ENCODE peak calls at places on chromosomes 7 and 10, in five cellular contexts. One of them, this sample, is unnamed.
A peak's percentile ranks its signal among the peaks of the same experiment; 100 is the strongest.

GRCh38 chr10:127715782-127716378 is 21.1 kb upstream of the FOXI2 start:
- DNase-seq in GM12878: no peak
- DNase-seq in HEK293T: no peak
- DNase-seq in K562: no peak
- DNase-seq in HepG2: peak; percentile 39
- DNase-seq in this sample: peak; percentile 32

GRCh38 chr7:101563933-101564777 is 64.9 kb downstream of the MYL10 start:
- DNase-seq in GM12878: no peak
- DNase-seq in HEK293T: no peak
- DNase-seq in K562: peak; percentile 7
- DNase-seq in HepG2: no peak
- DNase-seq in this sample: no peak

GRCh38 chr7:98027342-98028033 is 37.5 kb upstream of the OCM2 start:
- DNase-seq in GM12878: no peak
- DNase-seq in HEK293T: no peak
- DNase-seq in K562: no peak
- DNase-seq in HepG2: peak; percentile 39
- DNase-seq in this sample: no peak

GRCh38 chr7:23093111-23093510 is 12.5 kb upstream of the KLHL7 start:
- DNase-seq in GM12878: no peak
- DNase-seq in HEK293T: no peak
- DNase-seq in K562: no peak
- DNase-seq in HepG2: no peak
- DNase-seq in this sample: no peak

GRCh38 chr7:123553159-123553558 is 4.5 kb downstream of the NDUFA5 start:
- DNase-seq in GM12878: no peak
- DNase-seq in HEK293T: no peak
- DNase-seq in K562: no peak
- DNase-seq in HepG2: no peak
- DNase-seq in this sample: no peak

GRCh38 chr7:68166525-68166924 is 1169.9 kb downstream of the TYW1 start:
- DNase-seq in GM12878: no peak
- DNase-seq in HEK293T: no peak
- DNase-seq in K562: no peak
- DNase-seq in HepG2: no peak
- DNase-seq in this sample: peak; percentile 87

GRCh38 chr10:76303682-76304316 is 872.4 kb downstream of the LRMDA start:
- DNase-seq in GM12878: no peak
- DNase-seq in HEK293T: peak; percentile 81
- DNase-seq in K562: no peak
- DNase-seq in HepG2: peak; percentile 81
- DNase-seq in this sample: peak; percentile 70

GRCh38 chr7:74305987-74306736 is 17.0 kb downstream of the CLIP2 start:
- DNase-seq in GM12878: no peak
- DNase-seq in HEK293T: no peak
- DNase-seq in K562: no peak
- DNase-seq in HepG2: no peak
- DNase-seq in this sample: peak; percentile 48

GRCh38 chr10:3776796-3777571 is 8.0 kb downstream of the KLF6 start:
- DNase-seq in GM12878: no peak
- DNase-seq in HEK293T: no peak
- DNase-seq in K562: no peak
- DNase-seq in HepG2: peak; percentile 58
- DNase-seq in this sample: no peak

GRCh38 chr10:28996947-28997551 is 291.8 kb upstream of the LYZL1 start:
- DNase-seq in GM12878: no peak
- DNase-seq in HEK293T: no peak
- DNase-seq in K562: no peak
- DNase-seq in HepG2: peak; percentile 68
- DNase-seq in this sample: no peak

GRCh38 chr7:114819629-114820362 is 102.1 kb upstream of the MDFIC start:
- DNase-seq in GM12878: no peak
- DNase-seq in HEK293T: no peak
- DNase-seq in K562: no peak
- DNase-seq in HepG2: peak; percentile 4
- DNase-seq in this sample: no peak

GRCh38 chr10:116765549-116766162 is 23.3 kb upstream of the HSPA12A start:
- DNase-seq in GM12878: no peak
- DNase-seq in HEK293T: peak; percentile 73
- DNase-seq in K562: peak; percentile 56
- DNase-seq in HepG2: no peak
- DNase-seq in this sample: no peak

GRCh38 chr7:421056-421991 is 98.3 kb downstream of the PDGFA start:
- DNase-seq in GM12878: no peak
- DNase-seq in HEK293T: no peak
- DNase-seq in K562: no peak
- DNase-seq in HepG2: no peak
- DNase-seq in this sample: no peak

GRCh38 chr10:19629559-19629958 is 186.7 kb upstream of the PLXDC2 start:
- DNase-seq in GM12878: no peak
- DNase-seq in HEK293T: peak; percentile 19
- DNase-seq in K562: no peak
- DNase-seq in HepG2: no peak
- DNase-seq in this sample: no peak

GRCh38 chr7:158289761-158290523 is 297.7 kb downstream of the PTPRN2 start:
- DNase-seq in GM12878: no peak
- DNase-seq in HEK293T: no peak
- DNase-seq in K562: no peak
- DNase-seq in HepG2: no peak
- DNase-seq in this sample: no peak

GRCh38 chr10:995559-995926 is 7.3 kb downstream of the GTPBP4 start:
- DNase-seq in GM12878: no peak
- DNase-seq in HEK293T: no peak
- DNase-seq in K562: no peak
- DNase-seq in HepG2: no peak
- DNase-seq in this sample: no peak

GRCh38 chr10:129328531-129328930 is 138.5 kb upstream of the MGMT start:
- DNase-seq in GM12878: no peak
- DNase-seq in HEK293T: no peak
- DNase-seq in K562: no peak
- DNase-seq in HepG2: no peak
- DNase-seq in this sample: no peak

GRCh38 chr7:947391-948210 is 6.9 kb downstream of the ADAP1 start:
- DNase-seq in GM12878: no peak
- DNase-seq in HEK293T: no peak
- DNase-seq in K562: no peak
- DNase-seq in HepG2: no peak
- DNase-seq in this sample: peak; percentile 38

GRCh38 chr7:103640031-103640779 is 194.2 kb upstream of the SLC26A5 start:
- DNase-seq in GM12878: no peak
- DNase-seq in HEK293T: no peak
- DNase-seq in K562: no peak
- DNase-seq in HepG2: no peak
- DNase-seq in this sample: no peak

GRCh38 chr10:35780970-35781642 is 139.0 kb upstream of the FZD8 start:
- DNase-seq in GM12878: no peak
- DNase-seq in HEK293T: no peak
- DNase-seq in K562: no peak
- DNase-seq in HepG2: no peak
- DNase-seq in this sample: no peak

GRCh38 chr7:80199072-80199471 is 64.4 kb downstream of the GNAI1 start:
- DNase-seq in GM12878: no peak
- DNase-seq in HEK293T: no peak
- DNase-seq in K562: no peak
- DNase-seq in HepG2: no peak
- DNase-seq in this sample: no peak

GRCh38 chr7:156725074-156725473 is 84.5 kb downstream of the RNF32 start:
- DNase-seq in GM12878: no peak
- DNase-seq in HEK293T: no peak
- DNase-seq in K562: no peak
- DNase-seq in HepG2: no peak
- DNase-seq in this sample: no peak

GRCh38 chr7:32881074-32881982 is 10.2 kb downstream of the KBTBD2 start:
- DNase-seq in GM12878: no peak
- DNase-seq in HEK293T: no peak
- DNase-seq in K562: no peak
- DNase-seq in HepG2: no peak
- DNase-seq in this sample: no peak

GRCh38 chr10:75772153-75772887 is 340.9 kb downstream of the LRMDA start:
- DNase-seq in GM12878: no peak
- DNase-seq in HEK293T: no peak
- DNase-seq in K562: no peak
- DNase-seq in HepG2: no peak
- DNase-seq in this sample: no peak

GRCh38 chr7:73892003-73892975 is 31.3 kb downstream of the TMEM270 start:
- DNase-seq in GM12878: no peak
- DNase-seq in HEK293T: no peak
- DNase-seq in K562: no peak
- DNase-seq in HepG2: no peak
- DNase-seq in this sample: no peak

GRCh38 chr7:34900891-34901493 is 136.3 kb downstream of the DPY19L1 start:
- DNase-seq in GM12878: no peak
- DNase-seq in HEK293T: peak; percentile 30
- DNase-seq in K562: peak; percentile 44
- DNase-seq in HepG2: peak; percentile 20
- DNase-seq in this sample: peak; percentile 40

GRCh38 chr7:81669476-81670105 is 100.3 kb downstream of the HGF start:
- DNase-seq in GM12878: no peak
- DNase-seq in HEK293T: no peak
- DNase-seq in K562: no peak
- DNase-seq in HepG2: no peak
- DNase-seq in this sample: no peak

GRCh38 chr7:123499211-123499968 is 35.0 kb downstream of the IQUB start:
- DNase-seq in GM12878: no peak
- DNase-seq in HEK293T: no peak
- DNase-seq in K562: no peak
- DNase-seq in HepG2: no peak
- DNase-seq in this sample: no peak

GRCh38 chr7:48680996-48681395 is 243.4 kb upstream of the CDC14C start:
- DNase-seq in GM12878: no peak
- DNase-seq in HEK293T: no peak
- DNase-seq in K562: no peak
- DNase-seq in HepG2: no peak
- DNase-seq in this sample: no peak

DNA sequence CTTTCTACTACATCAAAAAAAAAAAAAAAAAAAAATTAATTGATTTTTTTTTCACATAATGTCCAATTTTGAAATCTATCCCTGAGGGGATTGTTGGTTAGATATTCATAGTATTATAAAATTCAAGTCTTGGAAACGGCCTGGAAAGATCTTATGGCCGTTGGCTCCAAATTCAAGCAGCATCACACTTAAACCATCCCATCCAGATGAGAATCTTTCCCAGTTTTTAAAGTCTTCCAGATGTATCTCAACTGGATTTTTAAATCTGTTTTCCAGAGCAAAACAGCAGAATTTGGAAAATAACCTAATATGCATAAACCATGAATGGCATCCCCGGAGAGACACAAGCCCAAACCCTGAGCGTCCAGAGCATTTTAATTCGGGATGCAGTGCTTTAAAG is 208.1 kb upstream of the PRKCQ start:
- DNase-seq in GM12878: no peak
- DNase-seq in HEK293T: no peak
- DNase-seq in K562: no peak
- DNase-seq in HepG2: no peak
- DNase-seq in this sample: no peak
- TF ChIP-seq FOXM1 in GM12878: no peak
- TF ChIP-seq FOXM1 in HEK293T: no peak
- TF ChIP-seq FOXM1 in K562: no peak
- TF ChIP-seq FOXM1 in HepG2: no peak
- TF ChIP-seq FOXM1 in this sample: no peak

DNA sequence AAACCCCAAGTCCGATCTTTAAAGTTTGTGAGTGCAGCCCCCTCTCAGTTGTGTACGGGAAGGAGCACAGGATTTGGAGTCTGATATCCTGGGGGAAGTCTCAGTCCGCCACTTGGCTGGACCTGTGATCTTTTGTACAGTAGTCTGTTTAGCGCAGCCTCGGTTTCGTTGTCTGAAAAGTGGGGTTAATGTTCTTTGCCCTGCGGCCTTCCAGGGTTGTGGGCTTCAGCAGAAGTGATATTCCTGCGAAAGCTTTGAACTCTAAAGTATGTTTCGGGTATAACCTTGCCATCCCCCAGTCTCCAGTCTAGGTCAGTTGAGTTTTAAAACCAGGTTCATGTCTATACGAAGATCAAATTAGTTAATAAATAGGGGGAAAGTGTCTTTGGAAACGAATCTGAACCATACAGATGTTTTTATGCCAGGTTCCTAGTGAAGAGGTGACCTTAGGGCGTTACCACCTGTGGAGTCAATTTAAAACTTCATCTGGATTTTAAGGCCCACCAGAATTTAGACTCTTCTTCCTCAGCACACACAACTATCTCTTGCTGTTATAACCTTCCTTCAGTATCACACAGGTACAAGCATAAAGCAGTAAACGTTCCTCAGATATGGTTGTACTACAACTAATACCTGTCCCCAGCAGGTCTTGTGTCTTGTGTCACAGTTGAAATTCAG is 904 bp downstream of the R3HCC1L start:
- DNase-seq in GM12878: no peak
- DNase-seq in HEK293T: no peak
- DNase-seq in K562: no peak
- DNase-seq in HepG2: no peak
- DNase-seq in this sample: no peak
- TF ChIP-seq FOXM1 in GM12878: no peak
- TF ChIP-seq FOXM1 in HEK293T: no peak
- TF ChIP-seq FOXM1 in K562: no peak
- TF ChIP-seq FOXM1 in HepG2: no peak
- TF ChIP-seq FOXM1 in this sample: no peak

GRCh38 chr7:40763319-40764287 is 628.8 kb downstream of the SUGCT start:
- DNase-seq in GM12878: no peak
- DNase-seq in HEK293T: no peak
- DNase-seq in K562: no peak
- DNase-seq in HepG2: no peak
- DNase-seq in this sample: peak; percentile 8

GRCh38 chr7:40760293-40760964 is 625.6 kb downstream of the SUGCT start:
- DNase-seq in GM12878: no peak
- DNase-seq in HEK293T: no peak
- DNase-seq in K562: no peak
- DNase-seq in HepG2: peak; percentile 83
- DNase-seq in this sample: no peak

GRCh38 chr7:40758590-40758989 is 623.8 kb downstream of the SUGCT start:
- DNase-seq in GM12878: no peak
- DNase-seq in HEK293T: no peak
- DNase-seq in K562: no peak
- DNase-seq in HepG2: no peak
- DNase-seq in this sample: no peak

GRCh38 chr7:40761757-40762342 is 627.0 kb downstream of the SUGCT start:
- DNase-seq in GM12878: no peak
- DNase-seq in HEK293T: no peak
- DNase-seq in K562: no peak
- DNase-seq in HepG2: no peak
- DNase-seq in this sample: no peak

DNA sequence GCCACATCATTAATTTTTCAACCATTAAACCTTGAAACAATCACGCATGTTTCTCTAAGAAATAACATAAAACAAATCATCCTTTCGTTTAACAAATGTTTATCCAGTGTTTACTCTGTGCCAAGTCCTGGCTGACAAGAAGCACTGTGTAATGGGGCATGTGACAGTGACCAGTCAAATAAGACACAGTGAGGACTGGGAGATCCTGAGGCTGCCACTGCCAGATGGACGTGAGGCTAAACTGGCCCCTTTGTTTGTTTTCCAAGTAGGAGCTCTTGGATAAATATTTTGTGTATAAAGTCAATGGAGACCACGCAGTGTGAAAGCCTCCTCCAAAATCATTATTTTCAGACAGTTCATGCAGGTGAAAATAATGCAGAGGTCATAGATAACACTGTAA is 626.2 kb downstream of the SUGCT start:
- DNase-seq in GM12878: no peak
- DNase-seq in HEK293T: no peak
- DNase-seq in K562: no peak
- DNase-seq in HepG2: peak; percentile 43
- DNase-seq in this sample: no peak
- TF ChIP-seq FOXM1 in GM12878: no peak
- TF ChIP-seq FOXM1 in HEK293T: no peak
- TF ChIP-seq FOXM1 in K562: no peak
- TF ChIP-seq FOXM1 in HepG2: no peak
- TF ChIP-seq FOXM1 in this sample: no peak

GRCh38 chr7:4198301-4198700 is 483.8 kb upstream of the FOXK1 start:
- DNase-seq in GM12878: no peak
- DNase-seq in HEK293T: no peak
- DNase-seq in K562: no peak
- DNase-seq in HepG2: no peak
- DNase-seq in this sample: no peak
- TF ChIP-seq FOXM1 in GM12878: no peak
- TF ChIP-seq FOXM1 in HEK293T: no peak
- TF ChIP-seq FOXM1 in K562: no peak
- TF ChIP-seq FOXM1 in HepG2: no peak
- TF ChIP-seq FOXM1 in this sample: no peak